ENCODE peak calls at places on chromosomes 4 and X, in five cellular contexts. One of them, this sample, is unnamed.

GRCh38 chrX:24202465-24203031 is 53.0 kb downstream of the ZFX start:
- DNase-seq in mesendoderm: no peak
- DNase-seq in neuronal stem cell: no peak
- DNase-seq in mesenchymal stem cell: no peak
- DNase-seq in IMR-90: no peak
- DNase-seq in this sample: no peak

GRCh38 chrX:40176979-40177430 is 79.2 kb upstream of the BCOR start:
- DNase-seq in mesenchymal stem cell: peak
- DNase-seq in IMR-90: no peak
- DNase-seq in neuronal stem cell: no peak
- DNase-seq in mesendoderm: peak
- DNase-seq in this sample: peak

GRCh38 chr4:3492741-3493719 is 29.9 kb downstream of the DOK7 start:
- DNase-seq in mesenchymal stem cell: no peak
- DNase-seq in mesendoderm: no peak
- DNase-seq in IMR-90: peak
- DNase-seq in neuronal stem cell: no peak
- DNase-seq in this sample: no peak

GRCh38 chr4:162131256-162131655 is 32.5 kb downstream of the FSTL5 start:
- DNase-seq in IMR-90: no peak
- DNase-seq in mesendoderm: no peak
- DNase-seq in neuronal stem cell: no peak
- DNase-seq in mesenchymal stem cell: no peak
- DNase-seq in this sample: no peak

GRCh38 chrX:2523911-2524310 is 23.1 kb upstream of the DHRSX start:
- DNase-seq in mesenchymal stem cell: no peak
- DNase-seq in neuronal stem cell: no peak
- DNase-seq in IMR-90: no peak
- DNase-seq in mesendoderm: no peak
- DNase-seq in this sample: peak

GRCh38 chr4:1395941-1396805 is 10.1 kb downstream of the NKX1-1 start:
- DNase-seq in neuronal stem cell: no peak
- DNase-seq in IMR-90: no peak
- DNase-seq in mesenchymal stem cell: no peak
- DNase-seq in mesendoderm: no peak
- DNase-seq in this sample: no peak

GRCh38 chr4:48049483-48049882 is 32.9 kb downstream of the NIPAL1 start:
- DNase-seq in IMR-90: no peak
- DNase-seq in mesendoderm: no peak
- DNase-seq in mesenchymal stem cell: no peak
- DNase-seq in neuronal stem cell: no peak
- DNase-seq in this sample: no peak

GRCh38 chr4:149173241-149174013 is 642.2 kb downstream of the IQCM start:
- DNase-seq in neuronal stem cell: no peak
- DNase-seq in IMR-90: peak
- DNase-seq in mesenchymal stem cell: no peak
- DNase-seq in mesendoderm: no peak
- DNase-seq in this sample: no peak

GRCh38 chrX:54248309-54248708 is 65.3 kb upstream of the FAM120C start:
- DNase-seq in neuronal stem cell: no peak
- DNase-seq in IMR-90: peak
- DNase-seq in mesenchymal stem cell: peak
- DNase-seq in mesendoderm: peak
- DNase-seq in this sample: no peak

GRCh38 chrX:2710041-2710471 is 19.0 kb downstream of the CD99 start:
- DNase-seq in neuronal stem cell: no peak
- DNase-seq in mesenchymal stem cell: peak
- DNase-seq in mesendoderm: peak
- DNase-seq in IMR-90: peak
- DNase-seq in this sample: no peak

GRCh38 chr4:6290769-6291547 is 21.3 kb downstream of the WFS1 start:
- DNase-seq in neuronal stem cell: no peak
- DNase-seq in mesendoderm: peak
- DNase-seq in mesenchymal stem cell: no peak
- DNase-seq in IMR-90: no peak
- DNase-seq in this sample: no peak

GRCh38 chr4:48575964-48576363 is 85.9 kb downstream of the ZAR1 start:
- DNase-seq in neuronal stem cell: no peak
- DNase-seq in IMR-90: peak
- DNase-seq in mesenchymal stem cell: peak
- DNase-seq in mesendoderm: no peak
- DNase-seq in this sample: no peak

GRCh38 chrX:115906276-115906675 is 264.3 kb upstream of the AGTR2 start:
- DNase-seq in mesendoderm: no peak
- DNase-seq in mesenchymal stem cell: no peak
- DNase-seq in neuronal stem cell: no peak
- DNase-seq in IMR-90: no peak
- DNase-seq in this sample: peak

GRCh38 chr4:123110147-123110546 is 187.8 kb upstream of the NUDT6 start:
- DNase-seq in neuronal stem cell: no peak
- DNase-seq in mesenchymal stem cell: peak
- DNase-seq in IMR-90: peak
- DNase-seq in mesendoderm: no peak
- DNase-seq in this sample: no peak

GRCh38 chrX:56738670-56739069 is 9.6 kb downstream of the NBDY start:
- DNase-seq in mesendoderm: no peak
- DNase-seq in IMR-90: no peak
- DNase-seq in mesenchymal stem cell: no peak
- DNase-seq in neuronal stem cell: no peak
- DNase-seq in this sample: no peak

GRCh38 chrX:31266172-31267076 is 194.6 kb upstream of the FTHL17 start:
- DNase-seq in IMR-90: no peak
- DNase-seq in mesenchymal stem cell: peak
- DNase-seq in mesendoderm: peak
- DNase-seq in neuronal stem cell: peak
- DNase-seq in this sample: peak

GRCh38 chrX:73944582-73944947 is 359.4 kb upstream of the ZCCHC13 start:
- DNase-seq in IMR-90: peak
- DNase-seq in neuronal stem cell: no peak
- DNase-seq in mesendoderm: peak
- DNase-seq in mesenchymal stem cell: no peak
- DNase-seq in this sample: no peak

GRCh38 chr4:123339507-123340380 is 56.9 kb upstream of the SPRY1 start:
- DNase-seq in mesendoderm: no peak
- DNase-seq in neuronal stem cell: no peak
- DNase-seq in mesenchymal stem cell: no peak
- DNase-seq in IMR-90: no peak
- DNase-seq in this sample: no peak

GRCh38 chrX:103797691-103798090 is 21.1 kb downstream of the PLP1 start:
- DNase-seq in neuronal stem cell: no peak
- DNase-seq in mesendoderm: no peak
- DNase-seq in IMR-90: peak
- DNase-seq in mesenchymal stem cell: no peak
- DNase-seq in this sample: no peak

GRCh38 chrX:90040807-90041206 is 119.1 kb downstream of the TGIF2LX start:
- DNase-seq in neuronal stem cell: no peak
- DNase-seq in mesendoderm: no peak
- DNase-seq in IMR-90: no peak
- DNase-seq in mesenchymal stem cell: no peak
- DNase-seq in this sample: no peak

GRCh38 chrX:42714981-42715688 is 62.8 kb downstream of the PPP1R2C start:
- DNase-seq in mesenchymal stem cell: no peak
- DNase-seq in IMR-90: no peak
- DNase-seq in mesendoderm: peak
- DNase-seq in neuronal stem cell: peak
- DNase-seq in this sample: peak

GRCh38 chrX:7158468-7158990 is 10.6 kb upstream of the PUDP start:
- DNase-seq in neuronal stem cell: no peak
- DNase-seq in mesendoderm: peak
- DNase-seq in mesenchymal stem cell: no peak
- DNase-seq in IMR-90: no peak
- DNase-seq in this sample: no peak

GRCh38 chr4:58732973-58733372 is 1622.8 kb upstream of the IGFBP7 start:
- DNase-seq in mesenchymal stem cell: peak
- DNase-seq in neuronal stem cell: no peak
- DNase-seq in mesendoderm: peak
- DNase-seq in IMR-90: no peak
- DNase-seq in this sample: no peak

GRCh38 chrX:45851434-45851991 is 650.8 kb upstream of the DIPK2B start:
- DNase-seq in mesendoderm: peak
- DNase-seq in IMR-90: no peak
- DNase-seq in mesenchymal stem cell: peak
- DNase-seq in neuronal stem cell: no peak
- DNase-seq in this sample: peak

GRCh38 chr4:120144634-120145033 is 78.0 kb upstream of the MAD2L1 start:
- DNase-seq in mesendoderm: peak
- DNase-seq in neuronal stem cell: no peak
- DNase-seq in IMR-90: no peak
- DNase-seq in mesenchymal stem cell: no peak
- DNase-seq in this sample: peak

GRCh38 chr4:74446193-74446868 is 1.4 kb downstream of the AREG start:
- DNase-seq in neuronal stem cell: no peak
- DNase-seq in IMR-90: no peak
- DNase-seq in mesendoderm: no peak
- DNase-seq in mesenchymal stem cell: no peak
- DNase-seq in this sample: no peak

GRCh38 chr4:114481856-114482255 is 116.8 kb upstream of the UGT8 start:
- DNase-seq in mesenchymal stem cell: no peak
- DNase-seq in IMR-90: no peak
- DNase-seq in mesendoderm: no peak
- DNase-seq in neuronal stem cell: no peak
- DNase-seq in this sample: no peak

GRCh38 chr4:53019485-53020382 is 157.6 kb downstream of the RASL11B start:
- DNase-seq in mesendoderm: no peak
- DNase-seq in mesenchymal stem cell: peak
- DNase-seq in neuronal stem cell: no peak
- DNase-seq in IMR-90: peak
- DNase-seq in this sample: no peak

GRCh38 chr4:139589619-139590018 is 33.6 kb upstream of the SETD7 start:
- DNase-seq in mesendoderm: no peak
- DNase-seq in IMR-90: peak
- DNase-seq in mesenchymal stem cell: no peak
- DNase-seq in neuronal stem cell: no peak
- DNase-seq in this sample: no peak

GRCh38 chr4:118754890-118755289 is 69.7 kb downstream of the METTL14 start:
- DNase-seq in neuronal stem cell: no peak
- DNase-seq in mesenchymal stem cell: no peak
- DNase-seq in IMR-90: no peak
- DNase-seq in mesendoderm: no peak
- DNase-seq in this sample: no peak

GRCh38 chr4:163748474-163748873 is 254.0 kb downstream of the TMA16 start:
- DNase-seq in neuronal stem cell: no peak
- DNase-seq in mesenchymal stem cell: peak
- DNase-seq in mesendoderm: no peak
- DNase-seq in IMR-90: peak
- DNase-seq in this sample: no peak

GRCh38 chr4:173024203-173024602 is 144.4 kb upstream of the GALNT7 start:
- DNase-seq in neuronal stem cell: no peak
- DNase-seq in mesenchymal stem cell: peak
- DNase-seq in IMR-90: peak
- DNase-seq in mesendoderm: no peak
- DNase-seq in this sample: no peak

GRCh38 chr4:159017323-159018036 is 85.4 kb upstream of the RAPGEF2 start:
- DNase-seq in neuronal stem cell: no peak
- DNase-seq in IMR-90: no peak
- DNase-seq in mesendoderm: no peak
- DNase-seq in mesenchymal stem cell: no peak
- DNase-seq in this sample: no peak
- H2BK120ac ChIP-seq in neuronal stem cell: no peak
- H2BK120ac ChIP-seq in IMR-90: no peak
- H2BK120ac ChIP-seq in mesendoderm: no peak
- H2BK120ac ChIP-seq in mesenchymal stem cell: no peak
- H2BK120ac ChIP-seq in this sample: no peak

DNA sequence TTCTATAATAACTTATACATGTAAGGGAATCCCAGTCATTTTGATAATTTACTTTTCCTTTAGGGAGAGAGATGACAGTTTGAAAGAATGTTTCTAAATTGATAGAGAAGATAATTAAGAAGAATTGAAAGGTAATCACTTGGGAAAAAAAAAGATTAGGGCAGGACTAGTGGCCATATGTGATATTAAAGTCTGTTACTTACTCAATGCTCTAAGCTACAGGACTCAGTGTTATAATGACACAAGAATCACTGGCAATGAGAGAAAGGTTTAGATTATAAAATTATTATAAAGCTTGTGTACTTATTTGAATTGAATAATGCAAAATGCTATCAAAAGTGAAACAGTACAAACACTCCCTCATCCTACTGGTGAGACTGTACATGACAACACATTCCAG is 265.3 kb downstream of the BANK1 start:
- DNase-seq in mesenchymal stem cell: no peak
- DNase-seq in IMR-90: no peak
- DNase-seq in neuronal stem cell: no peak
- DNase-seq in mesendoderm: no peak
- DNase-seq in this sample: no peak
- H2AK5ac ChIP-seq in mesenchymal stem cell: no peak
- H2AK5ac ChIP-seq in IMR-90: no peak
- H2AK5ac ChIP-seq in neuronal stem cell: no peak
- H2AK5ac ChIP-seq in mesendoderm: no peak
- H2AK5ac ChIP-seq in this sample: no peak

GRCh38 chr4:7806080-7806630 is 133.5 kb downstream of the AFAP1 start:
- DNase-seq in neuronal stem cell: no peak
- DNase-seq in mesendoderm: no peak
- DNase-seq in IMR-90: peak
- DNase-seq in mesenchymal stem cell: peak
- DNase-seq in this sample: peak
- H3K9ac ChIP-seq in neuronal stem cell: no peak
- H3K9ac ChIP-seq in mesendoderm: no peak
- H3K9ac ChIP-seq in IMR-90: peak
- H3K9ac ChIP-seq in mesenchymal stem cell: peak
- H3K9ac ChIP-seq in this sample: no peak

GRCh38 chr4:143344774-143345173 is 8.1 kb downstream of the GAB1 start:
- DNase-seq in mesenchymal stem cell: no peak
- DNase-seq in neuronal stem cell: no peak
- DNase-seq in IMR-90: no peak
- DNase-seq in mesendoderm: no peak
- DNase-seq in this sample: no peak

GRCh38 chr4:143344011-143344410 is 7.3 kb downstream of the GAB1 start:
- DNase-seq in neuronal stem cell: no peak
- DNase-seq in mesenchymal stem cell: no peak
- DNase-seq in IMR-90: no peak
- DNase-seq in mesendoderm: no peak
- DNase-seq in this sample: no peak

GRCh38 chr4:143346208-143346607 is 9.5 kb downstream of the GAB1 start:
- DNase-seq in mesendoderm: peak
- DNase-seq in IMR-90: no peak
- DNase-seq in mesenchymal stem cell: no peak
- DNase-seq in neuronal stem cell: no peak
- DNase-seq in this sample: no peak

GRCh38 chr4:143341186-143341755 is 4.6 kb downstream of the GAB1 start:
- DNase-seq in mesenchymal stem cell: no peak
- DNase-seq in neuronal stem cell: no peak
- DNase-seq in mesendoderm: no peak
- DNase-seq in IMR-90: no peak
- DNase-seq in this sample: no peak

DNA sequence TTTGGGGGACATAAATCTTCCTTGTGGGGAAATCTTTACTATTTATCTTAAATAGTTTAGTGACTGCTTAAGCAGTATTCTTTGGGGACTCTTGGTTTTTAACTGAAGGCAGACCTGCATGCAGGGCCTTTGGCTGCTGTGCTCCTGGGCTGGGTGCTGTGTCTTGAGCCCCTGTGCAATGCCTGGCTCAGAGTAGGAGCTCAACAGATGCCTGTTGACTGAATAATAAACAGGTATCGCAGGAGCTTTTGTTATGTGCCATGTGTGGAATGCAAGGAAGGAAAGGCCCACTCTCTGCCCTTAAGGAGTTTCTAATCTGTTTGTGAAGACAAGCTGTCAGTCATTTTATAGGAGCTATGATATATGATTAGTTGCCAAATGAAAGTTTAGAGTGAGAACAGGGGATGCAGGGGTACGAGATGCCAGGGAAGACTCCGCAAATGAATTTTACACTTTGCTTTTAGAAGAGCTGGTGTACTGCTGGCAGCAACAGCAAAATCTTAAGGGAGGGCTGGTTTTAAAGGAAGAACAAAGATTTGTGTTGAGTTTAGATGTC is 6.7 kb downstream of the GAB1 start:
- DNase-seq in mesenchymal stem cell: no peak
- DNase-seq in mesendoderm: no peak
- DNase-seq in IMR-90: no peak
- DNase-seq in neuronal stem cell: no peak
- DNase-seq in this sample: no peak
- H2BK120ac ChIP-seq in mesenchymal stem cell: no peak
- H2BK120ac ChIP-seq in mesendoderm: no peak
- H2BK120ac ChIP-seq in IMR-90: no peak
- H2BK120ac ChIP-seq in neuronal stem cell: no peak
- H2BK120ac ChIP-seq in this sample: no peak